ENCODE peak calls at places on chromosomes 5 and 9, in five cellular contexts. G, U, V, B and E are unnamed samples. For H3K9me3, the result is how much of the 10 kb centered on the place peaks cover.

GRCh38 chr5:134784241-134784920 is 25.8 kb downstream of the DDX46 start:
- DNase-seq in G (no peak), U (no peak), V (no peak), B (peak), E (no peak)

GRCh38 chr5:180799194-180799593 is 3.4 kb downstream of the MGAT1 start:
- DNase-seq in G (no peak), U (peak), V (peak), B (no peak), E (no peak)

GRCh38 chr9:107487521-107488399 is 1.8 kb downstream of the KLF4 start:
- DNase-seq in G (peak), U (peak), V (peak), B (peak), E (no peak)

GRCh38 chr9:38682713-38683112 is 37.2 kb downstream of the FAM240B start:
- DNase-seq in G (no peak), U (peak), V (no peak), B (peak), E (no peak)

GRCh38 chr5:58085800-58086199 is 374.1 kb downstream of the PLK2 start:
- DNase-seq in G (no peak), U (no peak), V (no peak), B (peak), E (no peak)

GRCh38 chr9:109110326-109111014 is 9.3 kb downstream of the TMEM245 start:
- DNase-seq in G (no peak), U (no peak), V (no peak), B (peak), E (no peak)

GRCh38 chr9:109520475-109521132 is 22.5 kb upstream of the PTPN3 start:
- DNase-seq in G (peak), U (peak), V (peak), B (peak), E (peak)

GRCh38 chr5:43873791-43874190 is 270.8 kb downstream of the NNT start:
- DNase-seq in G (no peak), U (no peak), V (no peak), B (no peak), E (no peak)

GRCh38 chr9:88922091-88922490 is 69.2 kb upstream of the S1PR3 start:
- DNase-seq in G (no peak), U (no peak), V (peak), B (no peak), E (no peak)

GRCh38 chr9:89439571-89439970 is 58.3 kb downstream of the SEMA4D start:
- DNase-seq in G (no peak), U (no peak), V (no peak), B (no peak), E (no peak)

GRCh38 chr9:4955836-4956235 is 29.2 kb upstream of the JAK2 start:
- DNase-seq in G (no peak), U (no peak), V (no peak), B (peak), E (no peak)

GRCh38 chr5:151076616-151077015 is 4.2 kb downstream of the TNIP1 start:
- DNase-seq in G (no peak), U (no peak), V (no peak), B (no peak), E (no peak)
- H3K27ac ChIP-seq in G (peak), U (no peak), V (peak), B (peak), E (no peak)

DNA sequence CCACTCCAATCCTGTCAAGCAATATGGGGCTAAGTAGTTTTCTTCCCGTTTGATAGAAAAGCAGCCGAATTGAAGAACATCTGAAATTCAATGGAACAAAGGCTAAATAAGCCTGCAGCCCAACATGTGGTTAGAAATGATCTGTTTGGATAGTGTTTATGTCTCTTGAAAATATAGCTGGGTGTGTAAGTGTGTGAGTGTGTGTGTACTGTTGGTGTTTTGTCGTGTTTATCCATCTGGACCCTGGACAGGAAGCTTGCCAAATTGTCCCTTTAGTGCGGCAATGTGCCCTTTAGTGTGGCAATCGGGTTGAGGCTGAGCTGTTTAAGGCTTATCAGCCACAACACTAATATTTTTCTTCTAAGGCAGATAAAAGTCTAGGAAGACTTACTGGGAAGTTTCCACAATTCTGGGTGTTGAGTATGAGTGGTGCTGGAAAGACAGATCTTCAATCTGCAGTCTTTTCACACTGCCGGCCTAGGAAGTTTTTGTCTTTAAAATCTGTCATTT is 180.2 kb downstream of the YTHDC2 start:
- DNase-seq in G (no peak), U (peak), V (peak), B (no peak), E (no peak)
- H3K9me3 ChIP-seq in G (under half), U (under half), V (under half), B (under half), E (under half)

GRCh38 chr9:111597852-111598729 is 1.4 kb downstream of the PTGR1 start:
- DNase-seq in G (peak), U (peak), V (peak), B (peak), E (no peak)
- H3K27ac ChIP-seq in G (peak), U (peak), V (peak), B (peak), E (peak)

GRCh38 chr5:169169786-169170185 is 131.2 kb downstream of the SLIT3 start:
- DNase-seq in G (no peak), U (no peak), V (no peak), B (no peak), E (no peak)

GRCh38 chr5:169165052-169165451 is 135.9 kb downstream of the SLIT3 start:
- DNase-seq in G (no peak), U (no peak), V (no peak), B (no peak), E (no peak)

GRCh38 chr5:169164481-169164925 is 136.4 kb downstream of the SLIT3 start:
- DNase-seq in G (no peak), U (no peak), V (no peak), B (peak), E (no peak)

GRCh38 chr5:169171495-169171894 is 129.4 kb downstream of the SLIT3 start:
- DNase-seq in G (no peak), U (no peak), V (no peak), B (no peak), E (no peak)

DNA sequence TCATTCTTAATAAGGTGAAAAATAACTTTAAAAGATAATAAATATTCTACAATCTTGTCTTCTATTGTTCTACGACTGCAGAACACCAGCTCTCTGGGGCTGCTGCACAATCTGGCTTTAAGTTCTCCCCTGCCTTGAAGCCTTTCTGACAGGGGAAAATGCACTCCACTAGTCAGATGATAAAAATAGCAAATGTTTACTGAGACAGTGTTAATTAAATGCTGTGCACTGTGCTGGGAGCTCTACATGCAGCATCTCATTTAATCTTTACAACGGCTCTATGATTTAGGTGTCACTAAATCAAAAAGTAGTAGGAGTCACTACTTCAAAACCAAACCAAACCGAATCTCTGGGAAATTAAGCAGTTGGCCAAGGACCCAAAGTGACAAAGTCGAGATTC is 132.7 kb downstream of the SLIT3 start:
- DNase-seq in G (no peak), U (no peak), V (no peak), B (no peak), E (no peak)
- H3K9me3 ChIP-seq in G (under half), U (under half), V (under half), B (under half), E (under half)